ENCODE peak calls at places on chromosomes 11 and 22, in four cellular contexts. T, N, D and Z are unnamed samples.

GRCh38 chr11:95867105-95867504 is 56.8 kb downstream of the MTMR2 start:
- DNase-seq in T (no peak), N (no peak), D (no peak), Z (no peak)

GRCh38 chr11:85269109-85269508 is 358.0 kb downstream of the DLG2 start:
- DNase-seq in N (no peak), T (no peak), D (no peak), Z (no peak)

GRCh38 chr22:38958359-38958943 is 1.0 kb downstream of the APOBEC3A start:
- DNase-seq in D (no peak), T (no peak), N (no peak), Z (no peak)

GRCh38 chr11:122697636-122698167 is 42.2 kb downstream of the UBASH3B start:
- DNase-seq in D (no peak), T (no peak), N (no peak), Z (no peak)

GRCh38 chr22:24510694-24511625 is 15.8 kb downstream of the UPB1 start:
- DNase-seq in N (no peak), T (no peak), D (peak), Z (peak)

GRCh38 chr11:117634756-117635593 is 162.0 kb downstream of the DSCAML1 start:
- DNase-seq in T (no peak), N (no peak), D (no peak), Z (no peak)

GRCh38 chr11:17257200-17257599 is 19.3 kb upstream of the NUCB2 start:
- DNase-seq in N (no peak), D (no peak), T (peak), Z (no peak)

GRCh38 chr22:48241658-48242057 is 1479.2 kb downstream of the TBC1D22A start:
- DNase-seq in D (no peak), N (peak), T (no peak), Z (no peak)

GRCh38 chr11:47577460-47578041 is 1.2 kb downstream of the KBTBD4 start:
- DNase-seq in T (no peak), D (no peak), N (no peak), Z (no peak)

GRCh38 chr11:103091441-103091809 is 535 bp downstream of the DCUN1D5 start:
- DNase-seq in D (peak), N (no peak), T (peak), Z (peak)

GRCh38 chr22:40690370-40690769 is 11.1 kb downstream of the MCHR1 start:
- DNase-seq in N (no peak), D (no peak), T (no peak), Z (no peak)

GRCh38 chr11:92480519-92480918 is 255.9 kb downstream of the FAT3 start:
- DNase-seq in D (no peak), T (no peak), N (no peak), Z (no peak)

GRCh38 chr11:65565624-65566453 is 4.4 kb upstream of the ZNRD2 start:
- DNase-seq in D (no peak), N (no peak), T (no peak), Z (no peak)

DNA sequence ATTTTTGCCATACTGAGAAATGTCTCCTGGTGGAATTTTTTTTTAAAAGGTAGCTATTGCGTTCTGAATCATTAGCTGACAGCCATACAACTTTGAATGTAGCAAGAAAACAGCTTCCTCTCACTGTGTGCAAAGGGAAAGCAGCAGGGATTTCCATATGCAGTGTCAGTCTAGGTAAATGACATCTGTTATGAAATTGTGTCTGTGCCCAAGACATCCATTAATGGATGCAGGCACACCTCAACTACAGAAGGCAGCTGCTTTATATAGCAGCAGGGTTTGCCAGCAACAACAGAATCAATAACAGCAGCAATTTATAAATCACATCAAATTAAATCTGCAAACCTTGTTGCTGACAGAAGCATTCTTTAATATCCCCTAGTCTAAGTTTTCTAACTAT is 745.2 kb upstream of the RAG2 start:
- DNase-seq in T (no peak), D (no peak), N (no peak), Z (no peak)
- TF ChIP-seq POLR2AphosphoS2 in T (no peak), D (no peak), N (no peak), Z (no peak)

GRCh38 chr11:111512296-111513239 is at the start of gene BTG4:
- DNase-seq in N (no peak), T (peak), D (peak), Z (no peak)
- TF ChIP-seq POLR2AphosphoS2 in N (no peak), T (no peak), D (no peak), Z (no peak)

DNA sequence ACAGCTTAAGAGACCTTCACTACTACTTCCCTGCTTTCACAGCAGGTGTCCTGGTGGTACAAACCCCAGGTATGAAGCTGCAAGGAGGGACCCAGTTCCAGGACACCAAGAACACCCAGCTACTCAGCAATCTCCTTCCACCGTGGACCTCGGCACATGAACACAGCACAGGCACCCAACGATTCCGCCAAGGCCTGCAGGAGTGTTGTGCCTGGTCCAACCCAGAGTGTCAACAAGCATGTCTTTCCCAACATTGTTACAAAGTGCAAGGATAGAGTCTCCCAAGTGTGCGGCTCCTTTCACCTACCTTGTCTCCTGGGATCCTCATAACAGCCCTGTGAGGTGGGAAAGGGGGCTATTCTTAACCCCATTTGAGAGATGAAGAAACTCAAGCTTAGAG is 11.8 kb downstream of the PATZ1 start:
- DNase-seq in T (no peak), D (no peak), N (no peak), Z (no peak)
- TF ChIP-seq POLR2AphosphoS2 in T (no peak), D (no peak), N (no peak), Z (no peak)

GRCh38 chr22:25781801-25782200 is 39.8 kb downstream of the MYO18B start:
- DNase-seq in N (no peak), T (no peak), D (no peak), Z (no peak)

GRCh38 chr22:25779426-25779825 is 37.4 kb downstream of the MYO18B start:
- DNase-seq in N (no peak), D (no peak), T (no peak), Z (no peak)

GRCh38 chr22:25779890-25780289 is 37.9 kb downstream of the MYO18B start:
- DNase-seq in N (no peak), T (no peak), D (no peak), Z (no peak)

GRCh38 chr22:25782831-25783230 is 40.8 kb downstream of the MYO18B start:
- DNase-seq in T (no peak), N (no peak), D (no peak), Z (no peak)

GRCh38 chr22:25780673-25781072 is 38.7 kb downstream of the MYO18B start:
- DNase-seq in T (no peak), N (no peak), D (no peak), Z (no peak)
- TF ChIP-seq POLR2AphosphoS2 in T (no peak), N (no peak), D (no peak), Z (no peak)

GRCh38 chr11:11857769-11858168 is 16.0 kb downstream of the USP47 start:
- DNase-seq in N (no peak), T (peak), D (no peak), Z (peak)
- TF ChIP-seq POLR2AphosphoS2 in N (no peak), T (no peak), D (no peak), Z (no peak)

DNA sequence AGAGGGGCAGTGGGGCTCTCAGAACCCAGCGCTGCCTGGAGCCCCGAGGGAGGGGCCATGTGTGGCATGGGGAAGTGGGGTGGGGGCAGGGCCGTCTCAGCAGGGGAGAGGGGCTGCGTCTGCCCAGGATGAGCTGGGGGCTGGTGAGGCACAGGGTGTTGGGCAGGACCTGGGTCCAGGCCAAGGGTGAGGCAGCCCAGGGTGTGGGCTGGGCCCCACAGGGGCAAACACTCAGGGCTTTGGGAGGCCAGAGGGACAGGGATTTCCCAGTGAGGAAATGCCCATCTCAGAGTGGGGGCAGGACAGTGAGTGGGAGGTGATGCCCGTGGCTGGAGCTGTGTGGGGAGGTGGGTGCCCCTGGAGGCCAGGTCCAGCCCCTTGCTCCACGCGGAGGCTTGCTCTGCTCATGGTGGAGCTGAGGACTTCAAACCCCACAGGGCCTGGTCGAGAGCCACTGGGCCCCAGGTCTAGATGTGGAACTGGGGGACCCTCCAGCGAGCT is 5.4 kb downstream of the PLXNB2 start:
- DNase-seq in N (no peak), D (no peak), T (no peak), Z (no peak)
- TF ChIP-seq POLR2AphosphoS2 in N (no peak), D (no peak), T (no peak), Z (no peak)

GRCh38 chr11:129280027-129280811 is 88.1 kb upstream of the ARHGAP32 start:
- DNase-seq in D (no peak), T (no peak), N (no peak), Z (peak)
- TF ChIP-seq POLR2AphosphoS2 in D (no peak), T (no peak), N (no peak), Z (no peak)

GRCh38 chr11:110600322-110600721 is 111.9 kb downstream of the ARHGAP20 start:
- DNase-seq in D (no peak), N (no peak), T (no peak), Z (no peak)
- TF ChIP-seq POLR2AphosphoS2 in D (no peak), N (no peak), T (no peak), Z (no peak)